ENCODE peak calls at places on chromosomes 16 and 17, in six cellular contexts. H, G, W, B, E and P are unnamed samples.

GRCh38 chr17:83079766-83080616 is 582 bp downstream of the METRNL start:
- DNase-seq in H (peak; percentile 15), G (no peak), W (no peak), B (peak; percentile 16), E (no peak), P (no peak)

GRCh38 chr16:87502308-87502969 is 9.6 kb upstream of the ZCCHC14 start:
- DNase-seq in H (no peak), G (no peak), W (no peak), B (no peak), E (no peak), P (no peak)

GRCh38 chr16:69939821-69940585 is 11.1 kb upstream of the CLEC18A start:
- DNase-seq in H (no peak), G (no peak), W (no peak), B (no peak), E (no peak), P (no peak)

GRCh38 chr17:80565347-80566053 is 20.9 kb downstream of the RPTOR start:
- DNase-seq in H (no peak), G (no peak), W (no peak), B (no peak), E (no peak), P (peak; percentile 53)

GRCh38 chr17:12180644-12181261 is 160.1 kb downstream of the MAP2K4 start:
- DNase-seq in H (no peak), G (peak; percentile 17), W (no peak), B (peak; percentile 65), E (no peak), P (no peak)

GRCh38 chr16:85168732-85169256 is 56.5 kb upstream of the CIBAR2 start:
- DNase-seq in H (no peak), G (no peak), W (peak; percentile 82), B (no peak), E (no peak), P (peak; percentile 49)

GRCh38 chr17:37607637-37608368 is 1.4 kb downstream of the SYNRG start:
- DNase-seq in H (no peak), G (no peak), W (no peak), B (no peak), E (no peak), P (no peak)

GRCh38 chr17:74960739-74961342 is 11.7 kb downstream of the HID1 start:
- DNase-seq in H (peak; percentile 18), G (no peak), W (no peak), B (no peak), E (no peak), P (peak; percentile 92)

GRCh38 chr16:7518158-7518557 is 185.5 kb downstream of the RBFOX1 start:
- DNase-seq in H (no peak), G (no peak), W (no peak), B (no peak), E (no peak), P (no peak)

GRCh38 chr16:11361751-11362742 is 16.8 kb downstream of the RMI2 start:
- DNase-seq in H (no peak), G (no peak), W (no peak), B (peak; percentile 20), E (no peak), P (no peak)

GRCh38 chr16:1677339-1677738 is 740 bp upstream of the JPT2 start:
- DNase-seq in H (peak; percentile 10), G (no peak), W (no peak), B (no peak), E (no peak), P (no peak)

GRCh38 chr16:3542601-3543373 is 34.4 kb downstream of the NLRC3 start:
- DNase-seq in H (no peak), G (no peak), W (no peak), B (no peak), E (no peak), P (no peak)

GRCh38 chr16:67923414-67924127 is 8.1 kb downstream of the CTRL start:
- DNase-seq in H (no peak), G (no peak), W (no peak), B (peak; percentile 39), E (no peak), P (no peak)

GRCh38 chr17:57889892-57890856 is 40.3 kb upstream of the MRPS23 start:
- DNase-seq in H (no peak), G (peak; percentile 63), W (peak; percentile 84), B (peak; percentile 71), E (no peak), P (no peak)

GRCh38 chr17:75771334-75772281 is 6.6 kb upstream of the GALK1 start:
- DNase-seq in H (no peak), G (no peak), W (no peak), B (peak; percentile 64), E (no peak), P (peak; percentile 6)

GRCh38 chr17:9645858-9646555 is 690 bp downstream of the USP43 start:
- DNase-seq in H (no peak), G (no peak), W (peak; percentile 34), B (no peak), E (no peak), P (peak; percentile 66)

GRCh38 chr17:8994319-8994718 is 27.0 kb upstream of the NTN1 start:
- DNase-seq in H (peak; percentile 35), G (no peak), W (peak; percentile 81), B (peak; percentile 36), E (no peak), P (peak; percentile 83)